ENCODE peak calls at places on chromosomes 2 and 18, in six cellular contexts. One of them, this sample, is unnamed.
A peak's percentile ranks its signal among the peaks of the same experiment; 100 is the strongest.

GRCh38 chr2:217932661-217933325 is 70.0 kb downstream of the TNS1 start:
- DNase-seq in epithelial cell of esophagus: no peak
- DNase-seq in CD4-positive, alpha-beta T cell: no peak
- DNase-seq in AG04450: no peak
- DNase-seq in upper lobe of right lung: no peak
- DNase-seq in dorsolateral prefrontal cortex: no peak
- DNase-seq in this sample: no peak

GRCh38 chr2:162111958-162112850 is 38.2 kb upstream of the DPP4 start:
- DNase-seq in epithelial cell of esophagus: peak; percentile 92
- DNase-seq in CD4-positive, alpha-beta T cell: no peak
- DNase-seq in AG04450: no peak
- DNase-seq in upper lobe of right lung: no peak
- DNase-seq in dorsolateral prefrontal cortex: no peak
- DNase-seq in this sample: no peak

GRCh38 chr2:177900091-177900490 is 172.5 kb downstream of the PDE11A start:
- DNase-seq in epithelial cell of esophagus: peak; percentile 89
- DNase-seq in CD4-positive, alpha-beta T cell: no peak
- DNase-seq in AG04450: no peak
- DNase-seq in upper lobe of right lung: no peak
- DNase-seq in dorsolateral prefrontal cortex: no peak
- DNase-seq in this sample: no peak

GRCh38 chr18:48442761-48443160 is 33.6 kb upstream of the ZBTB7C start:
- DNase-seq in epithelial cell of esophagus: peak; percentile 70
- DNase-seq in CD4-positive, alpha-beta T cell: no peak
- DNase-seq in AG04450: no peak
- DNase-seq in upper lobe of right lung: no peak
- DNase-seq in dorsolateral prefrontal cortex: no peak
- DNase-seq in this sample: no peak

GRCh38 chr2:70676301-70677035 is 91.5 kb downstream of the ADD2 start:
- DNase-seq in epithelial cell of esophagus: no peak
- DNase-seq in CD4-positive, alpha-beta T cell: no peak
- DNase-seq in AG04450: no peak
- DNase-seq in upper lobe of right lung: no peak
- DNase-seq in dorsolateral prefrontal cortex: no peak
- DNase-seq in this sample: no peak

GRCh38 chr2:88874063-88874657 is 182.7 kb downstream of the RPIA start:
- DNase-seq in epithelial cell of esophagus: peak; percentile 68
- DNase-seq in CD4-positive, alpha-beta T cell: peak; percentile 6
- DNase-seq in AG04450: no peak
- DNase-seq in upper lobe of right lung: no peak
- DNase-seq in dorsolateral prefrontal cortex: no peak
- DNase-seq in this sample: no peak

GRCh38 chr2:192070099-192070498 is 124.6 kb downstream of the TMEFF2 start:
- DNase-seq in epithelial cell of esophagus: no peak
- DNase-seq in CD4-positive, alpha-beta T cell: no peak
- DNase-seq in AG04450: no peak
- DNase-seq in upper lobe of right lung: no peak
- DNase-seq in dorsolateral prefrontal cortex: no peak
- DNase-seq in this sample: no peak

GRCh38 chr2:37585982-37586621 is 85.3 kb downstream of the CDC42EP3 start:
- DNase-seq in epithelial cell of esophagus: peak; percentile 92
- DNase-seq in CD4-positive, alpha-beta T cell: peak; percentile 71
- DNase-seq in AG04450: no peak
- DNase-seq in upper lobe of right lung: no peak
- DNase-seq in dorsolateral prefrontal cortex: no peak
- DNase-seq in this sample: no peak

GRCh38 chr2:65045651-65046050 is 10.6 kb upstream of the CEP68 start:
- DNase-seq in epithelial cell of esophagus: no peak
- DNase-seq in CD4-positive, alpha-beta T cell: no peak
- DNase-seq in AG04450: no peak
- DNase-seq in upper lobe of right lung: no peak
- DNase-seq in dorsolateral prefrontal cortex: no peak
- DNase-seq in this sample: no peak

GRCh38 chr2:43605079-43605655 is 9.3 kb upstream of the THADA start:
- DNase-seq in epithelial cell of esophagus: peak; percentile 64
- DNase-seq in CD4-positive, alpha-beta T cell: peak; percentile 8
- DNase-seq in AG04450: no peak
- DNase-seq in upper lobe of right lung: no peak
- DNase-seq in dorsolateral prefrontal cortex: no peak
- DNase-seq in this sample: peak; percentile 32
- TF ChIP-seq CTCF in epithelial cell of esophagus: peak; percentile 72
- TF ChIP-seq CTCF in CD4-positive, alpha-beta T cell: peak; percentile 58
- TF ChIP-seq CTCF in AG04450: peak; percentile 74
- TF ChIP-seq CTCF in upper lobe of right lung: peak; percentile 50
- TF ChIP-seq CTCF in dorsolateral prefrontal cortex: peak; percentile 56
- TF ChIP-seq CTCF in this sample: peak; percentile 42

DNA sequence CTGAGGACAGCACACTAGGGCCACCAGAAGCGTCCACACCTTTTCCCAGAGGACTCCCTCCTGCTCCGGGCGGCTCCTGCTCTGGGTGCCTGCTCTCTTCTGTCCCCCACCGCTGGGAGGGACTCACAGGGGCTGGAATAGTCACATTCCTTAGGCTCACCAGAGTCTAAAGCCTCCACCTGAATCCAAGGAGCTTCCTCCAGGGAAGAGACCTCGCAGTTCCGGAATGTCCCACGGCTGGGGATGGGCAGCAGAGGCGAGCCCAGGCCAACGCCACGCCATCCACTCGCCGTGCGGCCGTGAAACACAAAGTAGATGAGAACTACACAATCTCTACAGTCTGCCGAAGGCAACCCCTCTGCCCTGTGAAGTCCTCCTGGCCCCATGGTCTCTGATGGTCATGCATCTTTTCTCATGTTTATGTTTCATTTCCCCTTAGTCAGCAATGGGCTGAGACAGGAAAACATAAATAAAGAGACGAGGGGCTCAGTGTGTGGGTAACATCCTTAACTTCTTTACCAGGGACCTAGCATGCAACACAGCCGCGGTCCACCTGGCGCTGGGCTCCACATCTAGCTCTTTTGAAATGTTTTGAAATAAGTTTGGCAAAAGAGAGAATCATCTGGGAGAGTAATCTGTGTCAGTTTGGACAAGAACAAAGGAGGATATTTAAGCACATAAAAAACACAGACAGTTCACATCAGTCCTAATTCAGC is 98.4 kb downstream of the PXDN start:
- DNase-seq in epithelial cell of esophagus: no peak
- DNase-seq in CD4-positive, alpha-beta T cell: no peak
- DNase-seq in AG04450: no peak
- DNase-seq in upper lobe of right lung: no peak
- DNase-seq in dorsolateral prefrontal cortex: no peak
- DNase-seq in this sample: no peak
- TF ChIP-seq CTCF in epithelial cell of esophagus: no peak
- TF ChIP-seq CTCF in CD4-positive, alpha-beta T cell: no peak
- TF ChIP-seq CTCF in AG04450: no peak
- TF ChIP-seq CTCF in upper lobe of right lung: no peak
- TF ChIP-seq CTCF in dorsolateral prefrontal cortex: no peak
- TF ChIP-seq CTCF in this sample: no peak

GRCh38 chr18:7169601-7170000 is 52.0 kb upstream of the LAMA1 start:
- DNase-seq in epithelial cell of esophagus: no peak
- DNase-seq in CD4-positive, alpha-beta T cell: no peak
- DNase-seq in AG04450: no peak
- DNase-seq in upper lobe of right lung: no peak
- DNase-seq in dorsolateral prefrontal cortex: no peak
- DNase-seq in this sample: no peak

GRCh38 chr18:7170292-7170691 is 52.7 kb upstream of the LAMA1 start:
- DNase-seq in epithelial cell of esophagus: no peak
- DNase-seq in CD4-positive, alpha-beta T cell: no peak
- DNase-seq in AG04450: no peak
- DNase-seq in upper lobe of right lung: no peak
- DNase-seq in dorsolateral prefrontal cortex: no peak
- DNase-seq in this sample: no peak

GRCh38 chr18:7168408-7168807 is 50.8 kb upstream of the LAMA1 start:
- DNase-seq in epithelial cell of esophagus: no peak
- DNase-seq in CD4-positive, alpha-beta T cell: no peak
- DNase-seq in AG04450: no peak
- DNase-seq in upper lobe of right lung: no peak
- DNase-seq in dorsolateral prefrontal cortex: no peak
- DNase-seq in this sample: no peak

GRCh38 chr18:7165846-7166393 is 48.3 kb upstream of the LAMA1 start:
- DNase-seq in epithelial cell of esophagus: no peak
- DNase-seq in CD4-positive, alpha-beta T cell: no peak
- DNase-seq in AG04450: no peak
- DNase-seq in upper lobe of right lung: no peak
- DNase-seq in dorsolateral prefrontal cortex: no peak
- DNase-seq in this sample: no peak

DNA sequence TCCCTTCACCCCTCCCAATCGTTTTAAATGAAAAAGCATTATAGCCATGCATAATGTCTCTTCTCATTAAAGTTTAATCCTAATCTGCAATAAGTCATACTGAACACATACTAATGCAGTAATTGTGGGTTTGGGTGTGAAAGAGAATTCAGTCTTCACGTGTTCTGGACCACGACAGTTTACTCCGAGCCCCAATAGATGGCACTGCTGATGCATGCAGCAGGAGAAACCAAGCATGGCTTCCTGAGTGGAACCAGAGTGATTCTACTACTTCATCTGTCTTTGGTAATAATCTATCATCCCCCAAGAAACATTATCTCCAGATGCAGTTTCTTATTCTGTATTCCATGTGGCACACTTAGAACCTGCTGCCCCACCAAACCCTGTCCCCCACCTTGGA is 47.0 kb upstream of the LAMA1 start:
- DNase-seq in epithelial cell of esophagus: peak; percentile 14
- DNase-seq in CD4-positive, alpha-beta T cell: no peak
- DNase-seq in AG04450: no peak
- DNase-seq in upper lobe of right lung: no peak
- DNase-seq in dorsolateral prefrontal cortex: no peak
- DNase-seq in this sample: no peak
- TF ChIP-seq CTCF in epithelial cell of esophagus: peak; percentile 34
- TF ChIP-seq CTCF in CD4-positive, alpha-beta T cell: no peak
- TF ChIP-seq CTCF in AG04450: peak; percentile 40
- TF ChIP-seq CTCF in upper lobe of right lung: peak; percentile 48
- TF ChIP-seq CTCF in dorsolateral prefrontal cortex: peak; percentile 58
- TF ChIP-seq CTCF in this sample: no peak

GRCh38 chr2:211347328-211347727 is 790.9 kb downstream of the CPS1 start:
- DNase-seq in epithelial cell of esophagus: no peak
- DNase-seq in CD4-positive, alpha-beta T cell: no peak
- DNase-seq in AG04450: no peak
- DNase-seq in upper lobe of right lung: no peak
- DNase-seq in dorsolateral prefrontal cortex: no peak
- DNase-seq in this sample: no peak
- TF ChIP-seq CTCF in epithelial cell of esophagus: no peak
- TF ChIP-seq CTCF in CD4-positive, alpha-beta T cell: no peak
- TF ChIP-seq CTCF in AG04450: no peak
- TF ChIP-seq CTCF in upper lobe of right lung: no peak
- TF ChIP-seq CTCF in dorsolateral prefrontal cortex: no peak
- TF ChIP-seq CTCF in this sample: no peak

GRCh38 chr2:156331572-156332451 is 709 bp downstream of the NR4A2 start:
- DNase-seq in epithelial cell of esophagus: peak; percentile 84
- DNase-seq in CD4-positive, alpha-beta T cell: peak; percentile 21
- DNase-seq in AG04450: no peak
- DNase-seq in upper lobe of right lung: peak; percentile 88
- DNase-seq in dorsolateral prefrontal cortex: peak; percentile 53
- DNase-seq in this sample: peak; percentile 35

GRCh38 chr2:156332452-156333273 is at the start of gene NR4A2:
- DNase-seq in epithelial cell of esophagus: peak; percentile 96
- DNase-seq in CD4-positive, alpha-beta T cell: peak; percentile 92
- DNase-seq in AG04450: no peak
- DNase-seq in upper lobe of right lung: peak; percentile 93
- DNase-seq in dorsolateral prefrontal cortex: peak; percentile 93
- DNase-seq in this sample: peak; percentile 89

GRCh38 chr2:156333274-156333950 is 891 bp upstream of the NR4A2 start:
- DNase-seq in epithelial cell of esophagus: peak; percentile 51
- DNase-seq in CD4-positive, alpha-beta T cell: no peak
- DNase-seq in AG04450: no peak
- DNase-seq in upper lobe of right lung: no peak
- DNase-seq in dorsolateral prefrontal cortex: no peak
- DNase-seq in this sample: peak; percentile 65

GRCh38 chr2:156333951-156334495 is 1.5 kb upstream of the NR4A2 start:
- DNase-seq in epithelial cell of esophagus: no peak
- DNase-seq in CD4-positive, alpha-beta T cell: peak; percentile 33
- DNase-seq in AG04450: no peak
- DNase-seq in upper lobe of right lung: peak; percentile 88
- DNase-seq in dorsolateral prefrontal cortex: peak; percentile 64
- DNase-seq in this sample: no peak

GRCh38 chr2:156334496-156335478 is 2.3 kb upstream of the NR4A2 start:
- DNase-seq in epithelial cell of esophagus: peak; percentile 88
- DNase-seq in CD4-positive, alpha-beta T cell: peak; percentile 82
- DNase-seq in AG04450: peak; percentile 81
- DNase-seq in upper lobe of right lung: peak; percentile 94
- DNase-seq in dorsolateral prefrontal cortex: peak; percentile 91
- DNase-seq in this sample: peak; percentile 70
- TF ChIP-seq CTCF in epithelial cell of esophagus: peak; percentile 10
- TF ChIP-seq CTCF in CD4-positive, alpha-beta T cell: no peak
- TF ChIP-seq CTCF in AG04450: peak; percentile 17
- TF ChIP-seq CTCF in upper lobe of right lung: no peak
- TF ChIP-seq CTCF in dorsolateral prefrontal cortex: peak; percentile 35
- TF ChIP-seq CTCF in this sample: no peak

GRCh38 chr2:84912984-84913383 is 7.5 kb downstream of the TMSB10 start:
- DNase-seq in epithelial cell of esophagus: no peak
- DNase-seq in CD4-positive, alpha-beta T cell: no peak
- DNase-seq in AG04450: no peak
- DNase-seq in upper lobe of right lung: no peak
- DNase-seq in dorsolateral prefrontal cortex: no peak
- DNase-seq in this sample: no peak
- TF ChIP-seq CTCF in epithelial cell of esophagus: no peak
- TF ChIP-seq CTCF in CD4-positive, alpha-beta T cell: no peak
- TF ChIP-seq CTCF in AG04450: no peak
- TF ChIP-seq CTCF in upper lobe of right lung: no peak
- TF ChIP-seq CTCF in dorsolateral prefrontal cortex: no peak
- TF ChIP-seq CTCF in this sample: no peak

DNA sequence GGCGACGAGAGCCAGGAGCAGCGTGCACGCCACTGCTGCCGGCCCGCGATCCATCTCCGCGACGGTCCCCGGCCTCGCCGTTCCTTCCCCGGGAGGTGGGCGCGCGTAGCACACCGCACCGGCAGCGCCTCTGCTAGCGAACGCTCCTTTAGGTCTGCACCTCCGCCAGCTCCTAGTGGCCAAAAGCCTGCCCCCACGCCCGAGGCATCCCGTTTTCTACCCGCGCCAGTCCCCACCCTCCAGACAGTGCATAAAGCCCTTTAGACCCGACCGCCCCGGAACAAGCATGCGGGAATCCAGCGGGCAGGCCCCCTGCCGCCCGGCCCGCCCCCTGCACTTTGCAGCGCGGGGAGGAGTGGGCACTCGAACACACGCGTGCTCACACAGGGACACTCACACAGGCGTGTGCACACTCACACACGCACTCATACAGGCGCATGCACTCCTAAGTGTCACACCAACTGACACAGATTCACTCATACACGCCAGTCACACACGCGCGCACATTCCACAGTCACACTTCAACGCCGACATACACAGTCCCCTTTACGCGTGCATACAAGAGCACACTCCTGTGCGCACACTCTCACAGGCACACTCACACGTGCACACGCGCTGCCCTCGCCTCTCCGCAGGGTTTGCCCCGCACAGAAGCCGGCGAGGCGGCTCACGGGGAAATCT is at the start of gene LRP2:
- DNase-seq in epithelial cell of esophagus: no peak
- DNase-seq in CD4-positive, alpha-beta T cell: no peak
- DNase-seq in AG04450: no peak
- DNase-seq in upper lobe of right lung: peak; percentile 74
- DNase-seq in dorsolateral prefrontal cortex: no peak
- DNase-seq in this sample: peak; percentile 45
- TF ChIP-seq CTCF in epithelial cell of esophagus: no peak
- TF ChIP-seq CTCF in CD4-positive, alpha-beta T cell: no peak
- TF ChIP-seq CTCF in AG04450: no peak
- TF ChIP-seq CTCF in upper lobe of right lung: no peak
- TF ChIP-seq CTCF in dorsolateral prefrontal cortex: no peak
- TF ChIP-seq CTCF in this sample: no peak

GRCh38 chr2:124248366-124248765 is 223.3 kb downstream of the CNTNAP5 start:
- DNase-seq in epithelial cell of esophagus: no peak
- DNase-seq in CD4-positive, alpha-beta T cell: no peak
- DNase-seq in AG04450: no peak
- DNase-seq in upper lobe of right lung: no peak
- DNase-seq in dorsolateral prefrontal cortex: no peak
- DNase-seq in this sample: no peak
- TF ChIP-seq CTCF in epithelial cell of esophagus: no peak
- TF ChIP-seq CTCF in CD4-positive, alpha-beta T cell: no peak
- TF ChIP-seq CTCF in AG04450: no peak
- TF ChIP-seq CTCF in upper lobe of right lung: no peak
- TF ChIP-seq CTCF in dorsolateral prefrontal cortex: no peak
- TF ChIP-seq CTCF in this sample: no peak